ENCODE peak calls at places on chromosomes 2 and 18, in eight cellular contexts. S is stimulated activated CD4-positive, alpha-beta T cell treated with anti-CD3 and anti-CD28 coated beads, Interleukin-2, amount 100 ng/mL, for 48 hours; B is GM13977; T is non-pigmented ciliary epithelial cell; V is neural progenitor cell; X is HEK293T; M is colonic mucosa; R is activated CD8-positive, alpha-beta memory T cell treated with anti-CD3 and anti-CD28 coated beads, Interleukin-2, amount 50 U/mL, for 48 hours. A is an unnamed sample.

GRCh38 chr2:170298115-170298514 is 120.2 kb downstream of the MYO3B start:
- DNase-seq in B (no peak), X (no peak), R (no peak), T (no peak), V (no peak), S (no peak), M (no peak), A (peak)

GRCh38 chr2:144875996-144876395 is 356.1 kb upstream of the ZEB2 start:
- DNase-seq in S (no peak), R (no peak), B (no peak), M (no peak), T (no peak), V (no peak), X (no peak), A (no peak)

GRCh38 chr2:85433511-85434089 is 15.1 kb downstream of the SH2D6 start:
- DNase-seq in V (no peak), R (no peak), T (no peak), B (no peak), M (peak), S (no peak), X (no peak), A (no peak)

GRCh38 chr2:168156661-168157060 is 90.7 kb downstream of the STK39 start:
- DNase-seq in X (peak), S (no peak), T (no peak), V (no peak), B (no peak), R (no peak), M (peak), A (no peak)

GRCh38 chr18:13629841-13630747 is 96.3 kb downstream of the FAM210A start:
- DNase-seq in S (no peak), M (peak), R (no peak), T (peak), X (peak), B (peak), V (peak), A (peak)

GRCh38 chr18:13028869-13029268 is 37.7 kb downstream of the CEP192 start:
- DNase-seq in X (no peak), B (no peak), M (no peak), T (no peak), V (no peak), S (no peak), R (no peak), A (no peak)

GRCh38 chr2:30324245-30324644 is 92.9 kb downstream of the LBH start:
- DNase-seq in B (no peak), V (no peak), T (no peak), M (no peak), X (no peak), S (no peak), R (no peak), A (no peak)

GRCh38 chr18:56606623-56607022 is 31.8 kb downstream of the TXNL1 start:
- DNase-seq in X (no peak), S (no peak), V (no peak), B (no peak), M (no peak), T (no peak), R (no peak), A (no peak)

GRCh38 chr2:101516833-101517690 is 42.1 kb upstream of the RFX8 start:
- DNase-seq in X (no peak), R (no peak), V (no peak), T (peak), B (no peak), M (no peak), S (peak), A (no peak)

GRCh38 chr18:3248062-3248669 is 565 bp downstream of the MYL12A start:
- DNase-seq in T (no peak), B (no peak), X (peak), R (no peak), S (no peak), M (no peak), V (peak), A (no peak)

GRCh38 chr18:54812885-54813284 is 15.4 kb upstream of the RAB27B start:
- DNase-seq in M (no peak), X (no peak), B (no peak), V (no peak), R (no peak), S (no peak), T (no peak), A (no peak)

GRCh38 chr2:16014802-16015201 is 74.5 kb downstream of the MYCN start:
- DNase-seq in B (no peak), T (no peak), V (no peak), X (no peak), R (no peak), M (no peak), S (no peak), A (no peak)

GRCh38 chr2:226799976-226800940 is 638 bp upstream of the IRS1 start:
- DNase-seq in V (peak), T (no peak), R (peak), B (peak), M (peak), S (no peak), X (no peak), A (no peak)

A was measured in GM19239.